ENCODE peak calls at places on chromosomes 5 and 9, in ten cellular contexts. One of them, this sample, is unnamed.

GRCh38 chr5:43099615-43100014 is 21.1 kb upstream of the ZNF131 start:
- DNase-seq in NCI-H460: no peak
- DNase-seq in stimulated activated CD8-positive, alpha-beta memory T cell treated with anti-CD3 and anti-CD28 coated beads, Interleukin-15, amount 100 ng/mL, for 24 hours: no peak
- DNase-seq in colonic mucosa: no peak
- DNase-seq in EL: no peak
- DNase-seq in stimulated activated CD4-positive, alpha-beta T cell treated with anti-CD3 and anti-CD28 coated beads, Interleukin-2, amount 100 ng/mL, for 48 hours: no peak
- DNase-seq in NCI-H1092: no peak
- DNase-seq in BJ: no peak
- DNase-seq in germinal center: no peak
- DNase-seq in NT2/D1: no peak
- DNase-seq in this sample: no peak

GRCh38 chr5:56376128-56376527 is 143.0 kb upstream of the ANKRD55 start:
- DNase-seq in NCI-H460: no peak
- DNase-seq in stimulated activated CD8-positive, alpha-beta memory T cell treated with anti-CD3 and anti-CD28 coated beads, Interleukin-15, amount 100 ng/mL, for 24 hours: no peak
- DNase-seq in colonic mucosa: no peak
- DNase-seq in EL: no peak
- DNase-seq in stimulated activated CD4-positive, alpha-beta T cell treated with anti-CD3 and anti-CD28 coated beads, Interleukin-2, amount 100 ng/mL, for 48 hours: no peak
- DNase-seq in NCI-H1092: no peak
- DNase-seq in BJ: no peak
- DNase-seq in germinal center: no peak
- DNase-seq in NT2/D1: no peak
- DNase-seq in this sample: no peak

GRCh38 chr5:45648744-45649143 is 47.4 kb downstream of the HCN1 start:
- DNase-seq in NCI-H460: no peak
- DNase-seq in stimulated activated CD8-positive, alpha-beta memory T cell treated with anti-CD3 and anti-CD28 coated beads, Interleukin-15, amount 100 ng/mL, for 24 hours: no peak
- DNase-seq in colonic mucosa: no peak
- DNase-seq in EL: no peak
- DNase-seq in stimulated activated CD4-positive, alpha-beta T cell treated with anti-CD3 and anti-CD28 coated beads, Interleukin-2, amount 100 ng/mL, for 48 hours: no peak
- DNase-seq in NCI-H1092: no peak
- DNase-seq in BJ: no peak
- DNase-seq in germinal center: no peak
- DNase-seq in NT2/D1: no peak
- DNase-seq in this sample: no peak

GRCh38 chr5:141182248-141182647 is at the start of gene PCDHB16:
- DNase-seq in NCI-H460: peak; percentile 60
- DNase-seq in stimulated activated CD8-positive, alpha-beta memory T cell treated with anti-CD3 and anti-CD28 coated beads, Interleukin-15, amount 100 ng/mL, for 24 hours: no peak
- DNase-seq in colonic mucosa: no peak
- DNase-seq in EL: peak; percentile 38
- DNase-seq in stimulated activated CD4-positive, alpha-beta T cell treated with anti-CD3 and anti-CD28 coated beads, Interleukin-2, amount 100 ng/mL, for 48 hours: no peak
- DNase-seq in NCI-H1092: peak; percentile 9
- DNase-seq in BJ: no peak
- DNase-seq in germinal center: no peak
- DNase-seq in NT2/D1: peak; percentile 40
- DNase-seq in this sample: peak; percentile 46

GRCh38 chr9:126625329-126626116 is 11.8 kb downstream of the LMX1B start:
- DNase-seq in NCI-H460: no peak
- DNase-seq in stimulated activated CD8-positive, alpha-beta memory T cell treated with anti-CD3 and anti-CD28 coated beads, Interleukin-15, amount 100 ng/mL, for 24 hours: no peak
- DNase-seq in colonic mucosa: no peak
- DNase-seq in EL: no peak
- DNase-seq in stimulated activated CD4-positive, alpha-beta T cell treated with anti-CD3 and anti-CD28 coated beads, Interleukin-2, amount 100 ng/mL, for 48 hours: no peak
- DNase-seq in NCI-H1092: no peak
- DNase-seq in BJ: no peak
- DNase-seq in germinal center: no peak
- DNase-seq in NT2/D1: no peak
- DNase-seq in this sample: no peak

GRCh38 chr5:86029308-86029707 is 588.4 kb upstream of the COX7C start:
- DNase-seq in NCI-H460: no peak
- DNase-seq in stimulated activated CD8-positive, alpha-beta memory T cell treated with anti-CD3 and anti-CD28 coated beads, Interleukin-15, amount 100 ng/mL, for 24 hours: no peak
- DNase-seq in colonic mucosa: no peak
- DNase-seq in EL: no peak
- DNase-seq in stimulated activated CD4-positive, alpha-beta T cell treated with anti-CD3 and anti-CD28 coated beads, Interleukin-2, amount 100 ng/mL, for 48 hours: no peak
- DNase-seq in NCI-H1092: no peak
- DNase-seq in BJ: no peak
- DNase-seq in germinal center: no peak
- DNase-seq in NT2/D1: no peak
- DNase-seq in this sample: no peak

GRCh38 chr5:79685621-79686020 is 4.0 kb upstream of the CMYA5 start:
- DNase-seq in NCI-H460: no peak
- DNase-seq in stimulated activated CD8-positive, alpha-beta memory T cell treated with anti-CD3 and anti-CD28 coated beads, Interleukin-15, amount 100 ng/mL, for 24 hours: no peak
- DNase-seq in colonic mucosa: no peak
- DNase-seq in EL: no peak
- DNase-seq in stimulated activated CD4-positive, alpha-beta T cell treated with anti-CD3 and anti-CD28 coated beads, Interleukin-2, amount 100 ng/mL, for 48 hours: no peak
- DNase-seq in NCI-H1092: no peak
- DNase-seq in BJ: no peak
- DNase-seq in germinal center: no peak
- DNase-seq in NT2/D1: no peak
- DNase-seq in this sample: no peak

GRCh38 chr5:140108093-140109049 is 5.5 kb upstream of the PURA start:
- DNase-seq in NCI-H460: no peak
- DNase-seq in stimulated activated CD8-positive, alpha-beta memory T cell treated with anti-CD3 and anti-CD28 coated beads, Interleukin-15, amount 100 ng/mL, for 24 hours: no peak
- DNase-seq in colonic mucosa: peak; percentile 56
- DNase-seq in EL: peak; percentile 27
- DNase-seq in stimulated activated CD4-positive, alpha-beta T cell treated with anti-CD3 and anti-CD28 coated beads, Interleukin-2, amount 100 ng/mL, for 48 hours: no peak
- DNase-seq in NCI-H1092: no peak
- DNase-seq in BJ: no peak
- DNase-seq in germinal center: no peak
- DNase-seq in NT2/D1: no peak
- DNase-seq in this sample: no peak

GRCh38 chr5:100904259-100904822 is 1.3 kb upstream of the ST8SIA4 start:
- DNase-seq in NCI-H460: no peak
- DNase-seq in stimulated activated CD8-positive, alpha-beta memory T cell treated with anti-CD3 and anti-CD28 coated beads, Interleukin-15, amount 100 ng/mL, for 24 hours: no peak
- DNase-seq in colonic mucosa: peak; percentile 24
- DNase-seq in EL: no peak
- DNase-seq in stimulated activated CD4-positive, alpha-beta T cell treated with anti-CD3 and anti-CD28 coated beads, Interleukin-2, amount 100 ng/mL, for 48 hours: no peak
- DNase-seq in NCI-H1092: no peak
- DNase-seq in BJ: no peak
- DNase-seq in germinal center: peak; percentile 20
- DNase-seq in NT2/D1: no peak
- DNase-seq in this sample: no peak

GRCh38 chr9:109771796-109772525 is 8.0 kb upstream of the PALM2AKAP2 start:
- DNase-seq in NCI-H460: no peak
- DNase-seq in stimulated activated CD8-positive, alpha-beta memory T cell treated with anti-CD3 and anti-CD28 coated beads, Interleukin-15, amount 100 ng/mL, for 24 hours: no peak
- DNase-seq in colonic mucosa: no peak
- DNase-seq in EL: no peak
- DNase-seq in stimulated activated CD4-positive, alpha-beta T cell treated with anti-CD3 and anti-CD28 coated beads, Interleukin-2, amount 100 ng/mL, for 48 hours: no peak
- DNase-seq in NCI-H1092: no peak
- DNase-seq in BJ: no peak
- DNase-seq in germinal center: no peak
- DNase-seq in NT2/D1: no peak
- DNase-seq in this sample: no peak

This sample was measured in mesothelial cell of epicardium.